ENCODE peak calls at places on chromosomes 3 and 15, in seven cellular contexts. X is stimulated activated CD4-positive, alpha-beta T cell treated with anti-CD3 and anti-CD28 coated beads, TNF-alpha, amount 100 ng/mL, for 24 hours; M is A549; C is progenitor cell of endocrine pancreas; F is RPMI8226; Z is activated CD8-positive, alpha-beta T cell treated with anti-CD3 and anti-CD28 coated beads for 36 hours; U is activated CD4-positive, alpha-beta T cell treated with anti-CD3 and anti-CD28 coated beads, Interleukin-2, amount 10 ng/mL, durations not matched to agents 7 days and 5 days. J is an unnamed sample.
A peak's percentile ranks its signal among the peaks of the same experiment; 100 is the strongest.

GRCh38 chr3:102112706-102113230 is 263.5 kb downstream of the NFKBIZ start:
- DNase-seq in X (no peak), M (no peak), C (no peak), F (no peak), Z (no peak), U (no peak), J (no peak)

GRCh38 chr3:16352428-16352827 is 87.4 kb downstream of the OXNAD1 start:
- DNase-seq in X (no peak), M (no peak), C (no peak), F (no peak), Z (no peak), U (no peak), J (no peak)

GRCh38 chr3:64353256-64353655 is 128.0 kb upstream of the PRICKLE2 start:
- DNase-seq in X (no peak), M (no peak), C (no peak), F (no peak), Z (no peak), U (no peak), J (no peak)

GRCh38 chr3:36774072-36774471 is 9.7 kb upstream of the DCLK3 start:
- DNase-seq in X (no peak), M (no peak), C (no peak), F (no peak), Z (no peak), U (no peak), J (no peak)

GRCh38 chr3:29156071-29156715 is 124.7 kb upstream of the RBMS3 start:
- DNase-seq in X (no peak), M (no peak), C (no peak), F (no peak), Z (no peak), U (no peak), J (no peak)

GRCh38 chr3:186368717-186369116 is 6.7 kb upstream of the DGKG start:
- DNase-seq in X (no peak), M (no peak), C (no peak), F (no peak), Z (no peak), U (no peak), J (no peak)

GRCh38 chr15:73989001-73989798 is 2.9 kb downstream of the STOML1 start:
- DNase-seq in X (no peak), M (peak; percentile 41), C (no peak), F (no peak), Z (no peak), U (no peak), J (no peak)

GRCh38 chr3:134655706-134656105 is 4.9 kb upstream of the KY start:
- DNase-seq in X (no peak), M (no peak), C (no peak), F (no peak), Z (no peak), U (no peak), J (no peak)

GRCh38 chr3:45612918-45613602 is 18.5 kb downstream of the LIMD1 start:
- DNase-seq in X (no peak), M (no peak), C (no peak), F (peak; percentile 94), Z (no peak), U (no peak), J (no peak)

GRCh38 chr3:57192028-57192427 is 7.8 kb downstream of the HESX1 start:
- DNase-seq in X (no peak), M (no peak), C (no peak), F (no peak), Z (no peak), U (no peak), J (no peak)

GRCh38 chr3:60839242-60839641 is 412.0 kb downstream of the FHIT start:
- DNase-seq in X (no peak), M (peak; percentile 0), C (no peak), F (no peak), Z (no peak), U (no peak), J (no peak)

GRCh38 chr3:136068708-136069107 is 103.2 kb downstream of the PPP2R3A start:
- DNase-seq in X (no peak), M (no peak), C (no peak), F (no peak), Z (no peak), U (no peak), J (no peak)

GRCh38 chr3:183033746-183034145 is 53.4 kb upstream of the DCUN1D1 start:
- DNase-seq in X (no peak), M (no peak), C (no peak), F (no peak), Z (no peak), U (no peak), J (no peak)

GRCh38 chr3:42658091-42658770 is 4.7 kb downstream of the ZBTB47 start:
- DNase-seq in X (no peak), M (no peak), C (no peak), F (no peak), Z (no peak), U (no peak), J (no peak)

GRCh38 chr15:75620043-75620775 is 5.3 kb downstream of the SNUPN start:
- DNase-seq in X (no peak), M (no peak), C (no peak), F (no peak), Z (no peak), U (no peak), J (no peak)

GRCh38 chr15:90677807-90678790 is 39.0 kb upstream of the BLM start:
- DNase-seq in X (no peak), M (no peak), C (no peak), F (no peak), Z (no peak), U (peak; percentile 62), J (no peak)

GRCh38 chr3:171821778-171822358 is 11.6 kb upstream of the PLD1 start:
- DNase-seq in X (no peak), M (no peak), C (no peak), F (no peak), Z (no peak), U (no peak), J (no peak)

GRCh38 chr3:192892981-192893827 is 24.5 kb downstream of the MB21D2 start:
- DNase-seq in X (peak; percentile 42), M (peak; percentile 90), C (no peak), F (peak; percentile 64), Z (peak; percentile 88), U (peak; percentile 70), J (peak; percentile 69)

GRCh38 chr3:60431599-60431958 is 819.7 kb downstream of the FHIT start:
- DNase-seq in X (no peak), M (peak; percentile 1), C (no peak), F (no peak), Z (no peak), U (no peak), J (no peak)

GRCh38 chr3:45113625-45114050 is 32.5 kb downstream of the CDCP1 start:
- DNase-seq in X (no peak), M (no peak), C (no peak), F (no peak), Z (peak; percentile 25), U (no peak), J (no peak)

GRCh38 chr3:190326930-190327329 is 4.7 kb upstream of the CLDN1 start:
- DNase-seq in X (no peak), M (no peak), C (no peak), F (no peak), Z (no peak), U (no peak), J (no peak)

GRCh38 chr3:16897254-16897926 is 12.6 kb downstream of the PLCL2 start:
- DNase-seq in X (no peak), M (peak; percentile 17), C (no peak), F (no peak), Z (peak; percentile 86), U (no peak), J (no peak)

GRCh38 chr3:193014961-193015360 is 97.3 kb upstream of the MB21D2 start:
- DNase-seq in X (no peak), M (no peak), C (no peak), F (no peak), Z (no peak), U (no peak), J (no peak)

GRCh38 chr3:30293621-30294240 is 312.7 kb upstream of the TGFBR2 start:
- DNase-seq in X (no peak), M (no peak), C (no peak), F (no peak), Z (no peak), U (no peak), J (no peak)

GRCh38 chr3:134237454-134238145 is 13.1 kb downstream of the RYK start:
- DNase-seq in X (no peak), M (no peak), C (no peak), F (no peak), Z (no peak), U (no peak), J (no peak)

GRCh38 chr3:183357564-183358079 is 70.8 kb downstream of the MCF2L2 start:
- DNase-seq in X (no peak), M (no peak), C (no peak), F (no peak), Z (no peak), U (no peak), J (no peak)

GRCh38 chr3:7709383-7710082 is 792.1 kb upstream of the LMCD1 start:
- DNase-seq in X (no peak), M (no peak), C (no peak), F (no peak), Z (no peak), U (no peak), J (no peak)

GRCh38 chr15:88032787-88033186 is 223.8 kb downstream of the NTRK3 start:
- DNase-seq in X (no peak), M (no peak), C (no peak), F (no peak), Z (no peak), U (no peak), J (no peak)

GRCh38 chr15:90497374-90497773 is 32.3 kb upstream of the CRTC3 start:
- DNase-seq in X (no peak), M (no peak), C (no peak), F (peak; percentile 12), Z (no peak), U (no peak), J (no peak)

GRCh38 chr15:41340189-41340695 is 7.6 kb downstream of the NUSAP1 start:
- DNase-seq in X (no peak), M (no peak), C (no peak), F (no peak), Z (no peak), U (no peak), J (no peak)

GRCh38 chr15:90545095-90545494 is 15.4 kb downstream of the CRTC3 start:
- DNase-seq in X (no peak), M (peak; percentile 33), C (no peak), F (no peak), Z (no peak), U (no peak), J (no peak)

GRCh38 chr3:134476306-134476705 is 9.5 kb downstream of the ANAPC13 start:
- DNase-seq in X (no peak), M (no peak), C (no peak), F (no peak), Z (no peak), U (no peak), J (no peak)

GRCh38 chr3:12428131-12428530 is 56.1 kb upstream of the TSEN2 start:
- DNase-seq in X (no peak), M (no peak), C (no peak), F (no peak), Z (no peak), U (no peak), J (no peak)

GRCh38 chr15:95269247-95270155 is 1038.1 kb downstream of the MCTP2 start:
- DNase-seq in X (no peak), M (no peak), C (no peak), F (no peak), Z (no peak), U (no peak), J (no peak)

GRCh38 chr3:17070560-17070959 is 185.8 kb downstream of the PLCL2 start:
- DNase-seq in X (no peak), M (peak; percentile 76), C (no peak), F (no peak), Z (no peak), U (no peak), J (no peak)

GRCh38 chr15:98874773-98875172 is 132.8 kb downstream of the PGPEP1L start:
- DNase-seq in X (no peak), M (peak; percentile 52), C (no peak), F (peak; percentile 73), Z (no peak), U (no peak), J (no peak)

GRCh38 chr3:194485876-194486539 is 794 bp downstream of the ATP13A3 start:
- DNase-seq in X (peak; percentile 42), M (no peak), C (peak; percentile 19), F (peak; percentile 55), Z (peak; percentile 73), U (peak; percentile 31), J (no peak)

J was measured in Panc1.